ENCODE peak calls at places on chromosomes 2 and 18, in four cellular contexts. M, O, C and L are unnamed samples.

GRCh38 chr2:147607379-147607778 is 237.4 kb upstream of the ACVR2A start:
- DNase-seq in M (no peak), O (no peak), C (no peak), L (no peak)

GRCh38 chr2:235506291-235506996 is 12.6 kb downstream of the AGAP1 start:
- DNase-seq in M (no peak), O (no peak), C (no peak), L (no peak)

GRCh38 chr2:215847718-215848117 is 165.6 kb downstream of the MREG start:
- DNase-seq in M (no peak), O (no peak), C (no peak), L (no peak)

GRCh38 chr18:9539283-9539682 is 64.0 kb downstream of the RALBP1 start:
- DNase-seq in M (no peak), O (no peak), C (no peak), L (no peak)

GRCh38 chr2:216984937-216985336 is 125.1 kb upstream of the TNP1 start:
- DNase-seq in M (no peak), O (no peak), C (no peak), L (no peak)

GRCh38 chr2:206824993-206825392 is 59.6 kb downstream of the FASTKD2 start:
- DNase-seq in M (no peak), O (no peak), C (no peak), L (no peak)

GRCh38 chr2:29462293-29462692 is 347.1 kb downstream of the CLIP4 start:
- DNase-seq in M (no peak), O (no peak), C (no peak), L (no peak)

GRCh38 chr2:88852753-88853402 is 161.4 kb downstream of the RPIA start:
- DNase-seq in M (no peak), O (no peak), C (no peak), L (no peak)

GRCh38 chr2:201779996-201780673 is 598 bp downstream of the ALS2 start:
- DNase-seq in M (no peak), O (peak; percentile 35), C (peak; percentile 25), L (no peak)

GRCh38 chr18:8869696-8870095 is 164.3 kb downstream of the MTCL1 start:
- DNase-seq in M (no peak), O (no peak), C (no peak), L (no peak)

GRCh38 chr2:157261199-157261782 is 3.8 kb downstream of the GALNT5 start:
- DNase-seq in M (peak; percentile 8), O (peak; percentile 99), C (no peak), L (no peak)

GRCh38 chr2:218726004-218726574 is 15.5 kb downstream of the TTLL4 start:
- DNase-seq in M (no peak), O (no peak), C (no peak), L (no peak)
- TF ChIP-seq ELF4 in M (no peak), O (no peak), C (no peak), L (no peak)

DNA sequence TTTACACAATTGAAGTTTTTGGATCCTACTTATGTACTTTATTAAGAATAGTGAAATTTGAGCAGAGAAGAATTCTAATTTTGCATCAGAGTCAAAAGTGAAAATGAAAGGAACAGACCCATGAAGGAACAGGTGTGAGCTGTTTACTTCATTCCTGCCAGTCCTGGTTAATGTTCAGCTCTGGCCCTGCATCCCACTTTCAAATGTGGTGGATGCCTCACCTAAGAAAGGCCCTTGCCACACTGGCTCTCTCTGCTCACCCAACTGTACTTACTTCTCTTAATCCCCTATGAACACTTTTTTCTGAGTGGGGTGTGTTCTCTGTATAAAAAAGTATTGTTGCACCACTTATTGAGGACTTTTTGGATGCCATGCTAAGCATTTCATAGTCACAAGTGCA is 22.2 kb downstream of the FAM110C start:
- DNase-seq in M (no peak), O (no peak), C (no peak), L (no peak)
- TF ChIP-seq ELF4 in M (no peak), O (no peak), C (no peak), L (no peak)

GRCh38 chr2:25265022-25265421 is 76.7 kb downstream of the DNMT3A start:
- DNase-seq in M (no peak), O (no peak), C (no peak), L (no peak)

GRCh38 chr2:25266399-25266798 is 75.3 kb downstream of the DNMT3A start:
- DNase-seq in M (no peak), O (no peak), C (no peak), L (no peak)

GRCh38 chr2:25269234-25269633 is 72.5 kb downstream of the DNMT3A start:
- DNase-seq in M (no peak), O (no peak), C (no peak), L (no peak)

GRCh38 chr2:25268136-25268535 is 73.6 kb downstream of the DNMT3A start:
- DNase-seq in M (no peak), O (no peak), C (no peak), L (no peak)

GRCh38 chr2:25265802-25266201 is 75.9 kb downstream of the DNMT3A start:
- DNase-seq in M (no peak), O (peak; percentile 31), C (no peak), L (no peak)
- TF ChIP-seq ELF4 in M (no peak), O (no peak), C (no peak), L (no peak)

DNA sequence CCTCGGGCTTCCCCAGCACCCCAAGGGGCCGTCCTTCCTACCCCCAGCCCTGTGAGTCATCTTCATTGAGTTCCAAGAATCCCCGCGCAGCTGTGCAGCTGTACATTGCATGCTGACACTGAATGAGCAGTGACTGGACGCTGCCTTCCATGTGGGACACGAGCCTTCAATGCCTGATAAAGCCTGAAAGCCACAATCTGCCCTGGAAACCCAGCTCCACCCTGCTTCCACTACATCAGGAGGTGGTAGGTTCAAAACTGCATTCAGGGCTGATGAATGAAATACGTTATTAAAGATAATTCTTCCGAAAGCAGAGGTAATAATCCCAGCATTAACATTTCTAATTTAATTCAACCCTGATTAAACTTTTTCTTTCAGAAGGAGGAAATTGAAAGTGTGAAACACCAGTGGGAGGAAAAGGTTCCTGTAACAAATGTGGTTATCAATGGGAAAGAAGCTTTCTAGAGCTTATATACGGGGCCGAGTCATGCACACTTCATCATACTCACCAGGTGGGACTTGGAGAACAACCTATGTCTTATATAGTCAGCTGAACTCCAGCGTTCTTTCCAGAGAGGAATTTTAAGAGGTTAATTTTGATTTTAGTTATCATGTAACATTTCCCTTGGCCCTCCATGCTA is 360.1 kb downstream of the LPIN1 start:
- DNase-seq in M (no peak), O (peak; percentile 97), C (no peak), L (no peak)
- TF ChIP-seq ELF4 in M (no peak), O (no peak), C (no peak), L (no peak)

GRCh38 chr2:218033590-218034496 is 31.0 kb upstream of the TNS1 start:
- DNase-seq in M (no peak), O (no peak), C (no peak), L (peak; percentile 54)
- TF ChIP-seq ELF4 in M (no peak), O (no peak), C (no peak), L (no peak)

DNA sequence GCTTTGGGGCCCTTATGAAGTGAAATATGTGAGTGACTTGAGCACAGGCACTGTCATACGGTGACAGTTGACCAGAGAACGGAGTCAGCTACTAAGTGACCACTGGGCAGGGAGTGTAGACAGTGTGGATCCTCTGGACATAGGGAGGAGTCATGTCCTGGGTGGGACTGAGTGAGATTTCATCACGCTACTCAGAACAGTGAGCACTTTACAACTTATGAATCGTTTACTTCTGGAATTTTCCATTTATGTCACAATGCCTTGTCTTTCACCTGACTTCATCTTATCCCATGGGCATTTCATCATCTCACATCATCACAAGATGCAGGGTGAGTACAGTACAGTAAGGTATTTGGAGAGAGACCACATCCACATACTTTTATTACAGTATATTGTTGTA is 29.0 kb downstream of the PTPRM start:
- DNase-seq in M (no peak), O (no peak), C (no peak), L (no peak)
- TF ChIP-seq ELF4 in M (no peak), O (no peak), C (no peak), L (no peak)

DNA sequence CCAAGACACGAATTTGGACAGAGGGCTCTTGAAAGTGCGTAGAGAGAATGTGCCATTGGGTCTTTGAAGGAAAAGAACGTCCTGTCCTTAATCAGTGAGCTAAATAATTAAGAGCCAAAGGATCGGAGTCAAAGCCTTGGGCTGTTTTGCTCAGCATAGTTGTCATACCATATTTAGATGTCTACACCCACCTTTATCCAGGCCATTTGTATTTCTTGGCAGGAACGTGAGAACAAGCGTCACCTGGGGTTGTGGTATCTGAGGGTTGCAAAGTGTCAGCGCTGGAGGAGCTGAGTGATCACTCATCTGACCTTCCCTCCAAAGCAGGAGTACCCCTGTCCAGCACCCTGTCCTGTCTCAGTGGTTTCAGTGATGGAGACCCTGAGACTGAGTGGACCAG is 4.5 kb downstream of the LPIN1 start:
- DNase-seq in M (no peak), O (peak; percentile 23), C (no peak), L (no peak)
- TF ChIP-seq ELF4 in M (no peak), O (no peak), C (no peak), L (no peak)

DNA sequence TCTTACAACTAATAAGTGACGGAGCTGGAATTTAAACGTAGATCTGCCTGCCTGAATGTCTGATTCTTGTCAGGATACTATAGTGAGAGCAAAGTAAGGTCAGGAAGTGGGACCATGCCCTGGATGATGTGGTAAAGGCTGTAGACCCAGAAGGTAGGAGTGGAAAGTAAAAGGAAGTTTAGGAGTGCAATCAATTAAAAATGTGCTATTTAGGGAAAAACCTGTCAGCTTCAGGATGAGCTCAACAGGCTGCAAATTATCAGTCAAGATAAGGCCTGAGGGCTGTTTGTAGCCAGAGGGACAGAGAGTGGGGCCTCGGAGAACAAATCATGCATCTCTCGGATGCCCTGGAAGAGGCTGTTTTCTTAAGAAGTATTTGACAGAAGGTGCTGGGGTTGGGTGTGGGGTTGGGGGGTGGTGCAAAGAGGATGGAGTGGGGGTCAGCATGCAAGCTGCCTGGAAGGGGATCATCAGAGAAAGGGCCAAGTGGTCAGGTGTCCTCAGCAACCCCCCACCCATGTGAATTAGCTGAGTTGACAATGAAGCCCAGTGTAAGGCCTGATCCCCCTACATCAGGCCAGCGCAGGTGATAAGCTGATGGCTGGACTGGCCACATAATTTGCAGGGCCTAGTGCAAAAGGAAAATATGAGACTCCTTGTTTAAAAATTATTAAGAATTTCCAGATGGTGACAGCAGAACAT is 53.2 kb upstream of the MAPRE3 start:
- DNase-seq in M (no peak), O (no peak), C (no peak), L (no peak)
- TF ChIP-seq ELF4 in M (no peak), O (no peak), C (no peak), L (no peak)

GRCh38 chr2:10947005-10947440 is 35.3 kb downstream of the KCNF1 start:
- DNase-seq in M (no peak), O (no peak), C (no peak), L (no peak)
- TF ChIP-seq ELF4 in M (no peak), O (no peak), C (no peak), L (no peak)